ENCODE peak calls at places on chromosomes 5 and 9, in five cellular contexts. U is caudate nucleus, E is D341Med, T is endothelial cell, W is PC-3. V is an unnamed sample.

GRCh38 chr5:68891718-68892117 is 202.1 kb upstream of the SLC30A5 start:
- DNase-seq in U (no peak), E (no peak), T (no peak), W (no peak), V (no peak)

GRCh38 chr9:89260525-89260924 is 50.5 kb upstream of the CKS2 start:
- DNase-seq in U (no peak), E (no peak), T (no peak), W (no peak), V (no peak)

GRCh38 chr9:107740088-107740980 is 250.8 kb upstream of the KLF4 start:
- DNase-seq in U (no peak), E (no peak), T (no peak), W (no peak), V (no peak)

GRCh38 chr5:147464211-147464610 is 45.7 kb downstream of the DPYSL3 start:
- DNase-seq in U (no peak), E (peak), T (peak), W (peak), V (peak)

GRCh38 chr9:27535701-27536118 is 6.1 kb upstream of the MOB3B start:
- DNase-seq in U (no peak), E (no peak), T (peak), W (no peak), V (peak)

GRCh38 chr9:123235448-123235847 is 32.9 kb downstream of the STRBP start:
- DNase-seq in U (no peak), E (no peak), T (no peak), W (no peak), V (no peak)

GRCh38 chr5:149060325-149060724 is 2.5 kb downstream of the SH3TC2 start:
- DNase-seq in U (no peak), E (no peak), T (no peak), W (peak), V (peak)

GRCh38 chr5:150081541-150082283 is 4.6 kb downstream of the CSF1R start:
- DNase-seq in U (no peak), E (peak), T (peak), W (no peak), V (no peak)

GRCh38 chr9:35728041-35728971 is 3.7 kb downstream of the TLN1 start:
- DNase-seq in U (no peak), E (no peak), T (peak), W (peak), V (peak)

GRCh38 chr9:17926246-17926645 is 347.4 kb downstream of the SH3GL2 start:
- DNase-seq in U (no peak), E (no peak), T (no peak), W (no peak), V (no peak)

GRCh38 chr9:93655621-93656425 is 79.4 kb downstream of the PHF2 start:
- DNase-seq in U (no peak), E (no peak), T (no peak), W (no peak), V (no peak)

GRCh38 chr5:122327110-122327509 is 15.1 kb downstream of the SNCAIP start:
- DNase-seq in U (no peak), E (no peak), T (no peak), W (no peak), V (no peak)

GRCh38 chr5:54669285-54669684 is 151.7 kb downstream of the SNX18 start:
- DNase-seq in U (no peak), E (no peak), T (no peak), W (no peak), V (no peak)